ENCODE peak calls at places on chromosomes 5 and 9, in four cellular contexts. T is K562, E is A549, A is HepG2. X is an unnamed sample.

GRCh38 chr9:15697459-15697858 is 144.6 kb downstream of the CCDC171 start:
- DNase-seq in T (no peak), E (peak; percentile 11), A (no peak), X (no peak)

GRCh38 chr9:110995511-110996340 is 42.5 kb downstream of the LPAR1 start:
- DNase-seq in T (no peak), E (no peak), A (no peak), X (no peak)

GRCh38 chr9:92527291-92527828 is 8.4 kb downstream of the ECM2 start:
- DNase-seq in T (no peak), E (no peak), A (no peak), X (no peak)

GRCh38 chr5:19690978-19691377 is 297.0 kb downstream of the CDH18 start:
- DNase-seq in T (no peak), E (no peak), A (no peak), X (no peak)

GRCh38 chr5:88226881-88227450 is 41.7 kb downstream of the TMEM161B start:
- DNase-seq in T (no peak), E (no peak), A (no peak), X (no peak)

GRCh38 chr5:150053695-150054392 is 32.5 kb downstream of the CSF1R start:
- DNase-seq in T (no peak), E (no peak), A (no peak), X (no peak)

GRCh38 chr5:13632676-13633075 is 311.8 kb downstream of the DNAH5 start:
- DNase-seq in T (no peak), E (peak; percentile 31), A (no peak), X (no peak)

GRCh38 chr5:129973716-129974426 is 69.6 kb downstream of the CHSY3 start:
- DNase-seq in T (no peak), E (no peak), A (no peak), X (no peak)

GRCh38 chr9:83960991-83961390 is 19.0 kb downstream of the HNRNPK start:
- DNase-seq in T (no peak), E (no peak), A (no peak), X (no peak)

GRCh38 chr9:83956288-83957028 is 23.6 kb downstream of the HNRNPK start:
- DNase-seq in T (peak; percentile 70), E (peak; percentile 82), A (peak; percentile 85), X (peak; percentile 66)

GRCh38 chr9:83957029-83957513 is 22.9 kb downstream of the HNRNPK start:
- DNase-seq in T (no peak), E (no peak), A (no peak), X (no peak)

GRCh38 chr9:83962165-83962564 is 17.9 kb downstream of the HNRNPK start:
- DNase-seq in T (no peak), E (peak; percentile 70), A (no peak), X (no peak)

DNA sequence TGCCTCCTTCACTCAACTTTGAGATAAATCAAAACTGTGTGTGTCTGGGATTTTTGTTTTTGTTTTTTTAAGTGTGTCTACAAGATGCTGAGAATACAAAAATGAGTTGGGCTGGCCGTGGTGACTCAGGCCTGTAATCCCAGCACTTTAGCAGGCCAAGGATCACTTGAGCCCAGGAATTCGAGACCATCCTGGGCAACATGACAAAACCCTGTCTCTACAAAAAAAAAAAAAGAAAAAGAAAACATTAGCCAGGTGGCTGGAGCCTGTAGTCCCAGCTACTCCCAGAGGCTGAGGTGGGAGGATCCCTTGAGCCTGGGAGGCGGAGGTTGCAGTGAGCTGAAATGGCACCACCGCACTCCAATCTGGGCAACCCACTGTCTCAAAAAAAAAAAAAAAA is 21.0 kb downstream of the HNRNPK start:
- DNase-seq in T (no peak), E (peak; percentile 50), A (peak; percentile 69), X (no peak)
- TF ChIP-seq NR3C1 in T (no peak), E (no peak), A (no peak), X (no peak)

GRCh38 chr9:82127993-82128710 is 139.6 kb downstream of the SPATA31D1 start:
- DNase-seq in T (no peak), E (no peak), A (no peak), X (no peak)

GRCh38 chr9:82129708-82130107 is 141.1 kb downstream of the SPATA31D1 start:
- DNase-seq in T (no peak), E (no peak), A (no peak), X (no peak)

DNA sequence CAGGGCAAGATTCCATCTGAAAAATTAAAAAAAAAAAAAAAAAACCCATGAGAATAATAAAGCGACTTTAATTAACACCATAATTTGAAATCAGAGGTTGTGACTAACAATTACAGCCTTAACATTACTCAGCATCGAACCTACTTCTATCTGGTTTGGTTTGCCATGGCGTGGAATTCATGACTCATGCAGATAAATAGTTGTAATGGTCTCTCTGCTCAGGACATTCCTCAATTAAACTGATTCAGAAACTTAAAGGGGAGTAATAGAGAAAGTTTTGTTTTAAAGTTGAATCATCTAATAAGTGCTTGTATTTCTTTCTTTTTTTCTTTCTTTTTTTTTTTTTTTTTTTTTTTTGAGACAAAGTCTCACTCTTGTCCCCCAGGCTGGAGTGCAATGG is 135.5 kb downstream of the SPATA31D1 start:
- DNase-seq in T (no peak), E (no peak), A (no peak), X (no peak)
- TF ChIP-seq NR3C1 in T (no peak), E (no peak), A (no peak), X (no peak)

DNA sequence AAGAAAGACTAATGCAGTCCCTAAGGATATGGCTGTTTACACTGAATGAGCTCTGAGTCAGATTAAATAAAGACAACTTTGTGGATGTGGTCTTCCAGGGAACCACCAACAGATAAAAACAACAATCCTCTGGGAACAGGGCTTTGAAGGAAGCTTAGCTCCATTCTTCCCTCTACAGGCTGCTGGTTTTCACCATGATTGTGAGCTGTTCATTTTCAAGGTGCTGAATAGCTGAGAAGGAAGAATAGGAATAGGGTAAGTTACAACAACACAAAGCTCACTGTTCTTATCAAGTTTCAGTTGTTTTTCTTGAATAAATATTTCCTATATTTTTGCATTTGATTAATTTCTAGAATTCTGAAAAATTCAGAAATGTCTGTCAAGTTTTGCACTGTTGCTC is 25.9 kb upstream of the PTAR1 start:
- DNase-seq in T (no peak), E (peak; percentile 9), A (no peak), X (no peak)
- TF ChIP-seq NR3C1 in T (no peak), E (no peak), A (no peak), X (no peak)

GRCh38 chr5:143350790-143351603 is 52.5 kb downstream of the NR3C1 start:
- DNase-seq in T (no peak), E (peak; percentile 39), A (no peak), X (no peak)
- TF ChIP-seq NR3C1 in T (no peak), E (no peak), A (no peak), X (no peak)

GRCh38 chr5:178769617-178770290 is 39.3 kb upstream of the ZNF354A start:
- DNase-seq in T (no peak), E (no peak), A (no peak), X (no peak)
- TF ChIP-seq NR3C1 in T (no peak), E (no peak), A (no peak), X (no peak)

GRCh38 chr9:76591256-76591950 is 132.4 kb downstream of the GCNT1 start:
- DNase-seq in T (no peak), E (no peak), A (no peak), X (no peak)
- TF ChIP-seq NR3C1 in T (no peak), E (no peak), A (no peak), X (no peak)

DNA sequence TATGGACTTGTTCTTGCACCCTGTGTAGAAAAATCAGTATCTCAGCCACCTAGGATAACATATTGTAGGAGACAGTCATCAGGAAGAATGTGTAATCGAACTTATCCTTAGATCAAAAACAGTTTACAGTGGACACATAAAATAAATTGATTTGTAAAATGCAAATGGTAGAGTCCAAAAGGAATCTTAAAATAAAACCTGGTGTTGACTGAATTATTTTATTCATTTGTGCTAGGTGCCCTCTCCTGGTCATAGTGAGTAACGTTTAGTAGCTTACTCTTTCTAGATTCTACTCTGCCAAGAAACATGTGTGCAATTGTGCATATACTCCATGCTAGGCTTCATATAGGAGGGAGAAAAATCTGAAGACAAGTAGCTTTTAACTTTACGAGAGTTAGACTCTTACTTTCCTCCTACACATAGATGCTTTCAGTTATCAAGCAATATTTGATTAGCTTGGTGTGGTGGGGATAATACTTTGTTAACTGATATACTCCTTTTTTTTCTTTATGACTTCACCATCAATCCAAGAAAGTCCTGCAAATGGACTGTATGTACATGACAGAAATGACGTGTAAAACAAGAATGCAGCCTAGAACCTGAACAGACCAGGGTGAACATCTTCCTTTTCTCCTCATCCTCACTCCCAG is 23.7 kb upstream of the LOX start:
- DNase-seq in T (peak; percentile 33), E (peak; percentile 44), A (peak; percentile 23), X (no peak)
- TF ChIP-seq NR3C1 in T (no peak), E (no peak), A (no peak), X (no peak)

DNA sequence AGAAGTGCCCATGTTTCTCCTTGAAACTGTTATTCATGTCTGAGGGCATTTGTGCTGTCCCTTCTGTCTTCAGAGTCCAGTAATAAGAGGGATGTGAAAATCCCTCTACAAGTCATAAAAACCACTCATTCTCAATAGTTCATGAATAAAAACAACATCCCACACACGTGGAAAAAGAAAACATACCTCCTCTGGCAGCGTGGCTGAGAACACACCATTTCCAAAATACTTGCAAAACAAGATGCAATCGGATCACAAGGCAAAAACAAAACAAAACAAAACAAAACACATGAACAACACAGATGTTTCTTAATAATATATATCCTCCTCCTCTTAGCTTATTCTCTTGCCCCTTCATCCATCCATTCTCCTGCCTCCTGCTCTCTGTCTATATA is 71.0 kb upstream of the EQTN start:
- DNase-seq in T (no peak), E (no peak), A (no peak), X (no peak)
- TF ChIP-seq NR3C1 in T (no peak), E (no peak), A (no peak), X (no peak)

GRCh38 chr9:27564031-27564430 is 9.2 kb downstream of the C9orf72 start:
- DNase-seq in T (no peak), E (no peak), A (no peak), X (no peak)
- TF ChIP-seq NR3C1 in T (no peak), E (no peak), A (no peak), X (no peak)

X was measured in WTC11.